ENCODE peak calls at places on chromosomes 4 and X, in nine cellular contexts. S is right lobe of liver; Z is CD4-positive, alpha-beta T cell; X is foreskin keratinocyte; L is stimulated activated naive CD8-positive, alpha-beta T cell treated with anti-CD3 and anti-CD28 coated beads, Interleukin-15, Interleukin-2, amounts not matched to agents 100 U/mL and 50 U/mL, for 24 hours; K is omental fat pad; U is activated CD8-positive, alpha-beta memory T cell treated with anti-CD3 and anti-CD28 coated beads, Interleukin-2, amount 10 ng/mL, durations not matched to agents 7 days and 5 days; H is effector memory CD8-positive, alpha-beta T cell; N is gastroesophageal sphincter. G is an unnamed sample.

GRCh38 chrX:112851806-112852205 is 11.2 kb upstream of the AMOT start:
- ATAC-seq in K (peak), Z (no peak), N (no peak), U (no peak), S (no peak), X (peak), L (no peak), H (no peak), G (no peak)

GRCh38 chr4:8355864-8356565 is 84.5 kb downstream of the ACOX3 start:
- ATAC-seq in H (no peak), K (no peak), N (no peak), S (no peak), U (no peak), Z (no peak), L (no peak), X (peak), G (no peak)

GRCh38 chrX:102696303-102696702 is 15.9 kb upstream of the GPRASP2 start:
- ATAC-seq in S (no peak), L (no peak), U (no peak), H (no peak), Z (no peak), X (no peak), K (no peak), N (no peak), G (no peak)

GRCh38 chr4:94639298-94639697 is 118.5 kb upstream of the BMPR1B start:
- ATAC-seq in H (no peak), S (no peak), K (no peak), Z (no peak), U (no peak), L (no peak), X (no peak), N (no peak), G (no peak)

GRCh38 chrX:13855689-13856425 is 39.0 kb upstream of the GPM6B start:
- ATAC-seq in L (no peak), U (no peak), K (no peak), X (no peak), Z (no peak), S (no peak), N (no peak), H (no peak), G (no peak)

GRCh38 chrX:154419189-154419588 is 7.8 kb downstream of the TAFAZZIN start:
- ATAC-seq in K (no peak), H (no peak), Z (no peak), U (no peak), L (no peak), X (no peak), S (no peak), N (no peak), G (no peak)

GRCh38 chrX:67543818-67544217 is at the start of gene AR:
- ATAC-seq in N (peak), L (no peak), S (peak), H (no peak), Z (no peak), K (peak), X (peak), U (no peak), G (no peak)

GRCh38 chr4:125390727-125391126 is 76.0 kb downstream of the FAT4 start:
- ATAC-seq in N (no peak), Z (no peak), K (no peak), H (no peak), X (no peak), U (no peak), L (no peak), S (no peak), G (no peak)

GRCh38 chr4:79651516-79651915 is 243.5 kb upstream of the GK2 start:
- ATAC-seq in U (no peak), H (no peak), X (no peak), K (no peak), Z (no peak), N (no peak), S (no peak), L (no peak), G (no peak)

GRCh38 chr4:997375-998071 is 4.3 kb upstream of the SLC26A1 start:
- ATAC-seq in L (no peak), K (peak), N (peak), S (no peak), Z (peak), H (peak), X (no peak), U (no peak), G (peak)

GRCh38 chr4:183571350-183572076 is 66.7 kb downstream of the ING2 start:
- ATAC-seq in N (peak), X (peak), S (peak), U (no peak), L (no peak), K (no peak), H (no peak), Z (no peak), G (peak)

GRCh38 chr4:24570172-24570571 is 14.2 kb downstream of the DHX15 start:
- ATAC-seq in K (no peak), Z (no peak), H (no peak), L (no peak), U (peak), X (no peak), S (no peak), N (no peak), G (peak)

GRCh38 chr4:72348701-72349100 is 220.3 kb downstream of the ADAMTS3 start:
- ATAC-seq in Z (no peak), K (no peak), X (no peak), S (no peak), U (no peak), N (no peak), L (no peak), H (no peak), G (no peak)

GRCh38 chrX:108734426-108734825 is 1.9 kb downstream of the IRS4 start:
- ATAC-seq in X (no peak), S (peak), U (no peak), N (no peak), K (no peak), Z (no peak), H (no peak), L (no peak), G (no peak)

GRCh38 chr4:186144180-186144579 is 39.7 kb downstream of the FAM149A start:
- ATAC-seq in H (peak), U (peak), L (peak), S (peak), N (peak), Z (peak), K (peak), X (peak), G (no peak)

GRCh38 chrX:34918856-34919255 is 23.7 kb upstream of the FAM47B start:
- ATAC-seq in N (no peak), L (no peak), S (peak), Z (no peak), H (no peak), X (peak), K (no peak), U (no peak), G (no peak)

GRCh38 chr4:37909690-37910486 is 19.0 kb downstream of the TBC1D1 start:
- ATAC-seq in H (no peak), Z (no peak), L (no peak), X (no peak), S (no peak), N (no peak), U (no peak), K (no peak), G (no peak)

GRCh38 chr4:81796790-81797528 is 325.3 kb upstream of the RASGEF1B start:
- ATAC-seq in U (peak), Z (no peak), H (peak), K (no peak), N (no peak), L (no peak), X (no peak), S (no peak), G (peak)